ENCODE peak calls at places on chromosomes 3 and 15, in eight cellular contexts. R is ovary, Z is ascending aorta, O is neural progenitor cell, V is HFF-Myc, S is fibroblast of mammary gland, B is transverse colon, I is kidney. E is an unnamed sample.

GRCh38 chr15:64961013-64961412 is 28.7 kb downstream of the SPG21 start:
- DNase-seq in V (no peak), O (no peak), R (no peak), Z (no peak), S (no peak), I (no peak), B (no peak), E (no peak)

GRCh38 chr3:119673875-119674274 is 3.3 kb downstream of the COX17 start:
- DNase-seq in Z (no peak), O (no peak), R (no peak), B (no peak), S (no peak), I (peak), V (no peak), E (no peak)

GRCh38 chr3:42187936-42188335 is 78.0 kb downstream of the CCK start:
- DNase-seq in R (no peak), B (no peak), I (no peak), Z (peak), V (no peak), O (no peak), S (no peak), E (no peak)

GRCh38 chr15:100196326-100197058 is 145.3 kb downstream of the ADAMTS17 start:
- DNase-seq in R (no peak), O (no peak), B (no peak), S (no peak), Z (no peak), I (peak), V (no peak), E (no peak)

GRCh38 chr3:110868106-110868505 is 203.5 kb upstream of the NECTIN3 start:
- DNase-seq in V (no peak), Z (no peak), S (no peak), B (no peak), O (no peak), I (no peak), R (no peak), E (no peak)

GRCh38 chr3:44966795-44967278 is 9.1 kb downstream of the ZDHHC3 start:
- DNase-seq in R (no peak), V (no peak), Z (peak), O (no peak), S (no peak), I (no peak), B (peak), E (no peak)

GRCh38 chr3:77320514-77320913 is 280.6 kb downstream of the ROBO2 start:
- DNase-seq in O (peak), V (no peak), R (no peak), S (peak), B (no peak), Z (no peak), I (no peak), E (no peak)

GRCh38 chr15:48914717-48915116 is 36.8 kb downstream of the EID1 start:
- DNase-seq in B (no peak), S (no peak), O (no peak), Z (no peak), V (no peak), I (no peak), R (no peak), E (no peak)

GRCh38 chr3:51257865-51258264 is 127.2 kb upstream of the MANF start:
- DNase-seq in R (no peak), S (no peak), O (no peak), Z (no peak), I (no peak), V (no peak), B (no peak), E (no peak)

GRCh38 chr3:197027151-197027895 is 2.3 kb downstream of the MELTF start:
- DNase-seq in I (no peak), O (no peak), Z (no peak), V (no peak), B (no peak), R (no peak), S (peak), E (no peak)

GRCh38 chr3:149085828-149086231 is 503 bp downstream of the HLTF start:
- DNase-seq in S (peak), B (no peak), Z (no peak), O (peak), R (no peak), V (no peak), I (no peak), E (no peak)

GRCh38 chr15:68552773-68553172 is 26.0 kb upstream of the CORO2B start:
- DNase-seq in Z (no peak), R (no peak), V (no peak), B (no peak), O (no peak), I (no peak), S (no peak), E (no peak)

GRCh38 chr3:88668180-88668579 is 439.2 kb upstream of the EPHA3 start:
- DNase-seq in B (no peak), O (peak), Z (no peak), S (no peak), V (no peak), R (no peak), I (no peak), E (no peak)

GRCh38 chr3:144743325-144743724 is 771.7 kb downstream of the DIPK2A start:
- DNase-seq in O (no peak), Z (no peak), S (no peak), R (no peak), V (no peak), B (no peak), I (no peak), E (no peak)

GRCh38 chr15:94542391-94542790 is 311.0 kb downstream of the MCTP2 start:
- DNase-seq in B (no peak), R (no peak), I (no peak), O (no peak), S (no peak), V (no peak), Z (no peak), E (no peak)

GRCh38 chr3:29282431-29283296 is 1.8 kb downstream of the RBMS3 start:
- DNase-seq in S (peak), R (no peak), B (no peak), Z (no peak), I (no peak), O (peak), V (no peak), E (no peak)

GRCh38 chr15:77659350-77660321 is 26.9 kb upstream of the LINGO1 start:
- DNase-seq in Z (no peak), I (no peak), V (peak), R (no peak), O (peak), S (peak), B (peak), E (no peak)

GRCh38 chr3:179015551-179016020 is 56.0 kb downstream of the ZMAT3 start:
- DNase-seq in S (peak), I (no peak), Z (no peak), V (peak), O (peak), B (peak), R (peak), E (peak)

DNA sequence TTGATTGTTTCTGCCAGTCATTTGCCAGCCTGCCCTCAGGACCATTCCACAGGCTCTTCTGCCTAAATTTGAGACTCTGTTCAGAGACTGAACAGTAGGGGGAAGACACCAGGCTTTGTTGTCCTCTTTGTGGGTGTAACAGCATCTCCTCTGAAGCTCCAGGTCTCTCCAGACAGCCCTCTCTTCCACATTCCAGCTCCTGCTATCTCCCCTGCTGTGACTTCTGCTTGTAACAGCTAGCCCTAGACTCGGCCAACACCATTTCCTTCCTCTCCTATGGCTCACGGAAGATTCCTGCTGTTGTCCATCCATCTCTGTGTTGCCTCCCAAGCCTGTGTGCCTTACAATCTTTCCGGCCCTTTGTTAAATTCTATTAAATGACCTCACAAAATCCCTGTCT is 40.2 kb downstream of the SUCLG2 start:
- DNase-seq in S (no peak), V (no peak), R (no peak), I (no peak), B (no peak), O (peak), Z (no peak), E (no peak)
- TF ChIP-seq CTCF in S (no peak), V (no peak), R (no peak), I (no peak), B (no peak), O (no peak), Z (no peak), E (no peak)

GRCh38 chr3:185958626-185959025 is 20.8 kb upstream of the TRA2B start:
- DNase-seq in B (no peak), V (no peak), R (no peak), Z (no peak), S (peak), O (no peak), I (no peak), E (no peak)

GRCh38 chr3:185961675-185962232 is 23.9 kb upstream of the TRA2B start:
- DNase-seq in Z (no peak), V (no peak), I (no peak), R (no peak), S (no peak), B (no peak), O (no peak), E (no peak)

GRCh38 chr3:185959609-185960517 is 22.0 kb upstream of the TRA2B start:
- DNase-seq in Z (no peak), B (peak), O (no peak), R (no peak), V (peak), I (no peak), S (peak), E (no peak)

GRCh38 chr3:185965496-185965895 is 27.7 kb upstream of the TRA2B start:
- DNase-seq in S (no peak), V (no peak), O (no peak), R (no peak), I (no peak), B (no peak), Z (no peak), E (no peak)

DNA sequence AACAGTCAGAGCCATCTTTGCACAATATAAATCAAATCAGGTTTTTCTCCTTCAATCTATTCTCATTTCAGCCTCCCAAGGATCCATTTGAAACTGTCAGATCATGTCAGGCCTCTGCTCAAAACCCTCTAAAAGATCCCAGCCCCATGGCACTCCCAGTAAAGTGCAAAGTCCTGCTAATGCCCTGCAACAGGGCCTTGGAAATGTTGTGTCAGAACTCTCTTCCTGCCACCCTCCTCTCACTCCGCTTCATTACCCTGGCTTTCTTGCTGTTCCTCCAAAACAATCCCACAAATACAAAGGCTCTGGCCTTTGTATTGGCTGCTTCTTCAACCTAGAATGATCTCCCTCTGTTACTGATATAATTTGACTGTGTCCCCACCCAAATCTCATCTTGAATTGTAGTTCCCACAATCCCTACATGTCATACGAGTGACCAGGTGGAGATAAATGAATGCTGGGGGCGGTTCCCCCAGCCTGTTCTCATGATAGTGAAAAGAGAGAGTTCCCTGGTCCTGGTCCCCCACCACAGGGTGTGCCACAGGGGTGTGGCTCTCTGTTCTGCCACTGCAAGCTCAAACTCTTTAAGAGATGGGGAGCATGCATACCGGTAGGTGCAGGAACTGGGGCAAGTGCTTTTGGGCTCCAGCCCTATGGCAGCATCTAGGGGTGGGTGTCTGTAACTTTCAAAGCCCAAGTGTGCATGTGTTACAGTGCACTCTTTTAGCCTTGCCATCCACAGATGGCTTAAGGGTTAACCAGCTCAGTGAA is 22.9 kb upstream of the TRA2B start:
- DNase-seq in S (no peak), I (no peak), R (no peak), B (peak), Z (no peak), O (peak), V (no peak), E (no peak)
- H3K4me3 ChIP-seq in S (no peak), I (no peak), R (no peak), B (peak), Z (no peak), O (no peak), V (no peak), E (peak)

GRCh38 chr15:43329222-43329959 is 982 bp downstream of the LCMT2 start:
- DNase-seq in O (peak), V (no peak), S (peak), Z (no peak), B (peak), I (no peak), R (peak), E (no peak)

GRCh38 chr15:43325039-43325438 is 5.3 kb downstream of the LCMT2 start:
- DNase-seq in R (no peak), Z (no peak), V (no peak), S (no peak), I (no peak), B (no peak), O (no peak), E (no peak)

GRCh38 chr15:43330780-43331086 is 360 bp upstream of the LCMT2 start:
- DNase-seq in R (no peak), S (no peak), V (no peak), O (no peak), I (no peak), Z (no peak), B (no peak), E (no peak)

DNA sequence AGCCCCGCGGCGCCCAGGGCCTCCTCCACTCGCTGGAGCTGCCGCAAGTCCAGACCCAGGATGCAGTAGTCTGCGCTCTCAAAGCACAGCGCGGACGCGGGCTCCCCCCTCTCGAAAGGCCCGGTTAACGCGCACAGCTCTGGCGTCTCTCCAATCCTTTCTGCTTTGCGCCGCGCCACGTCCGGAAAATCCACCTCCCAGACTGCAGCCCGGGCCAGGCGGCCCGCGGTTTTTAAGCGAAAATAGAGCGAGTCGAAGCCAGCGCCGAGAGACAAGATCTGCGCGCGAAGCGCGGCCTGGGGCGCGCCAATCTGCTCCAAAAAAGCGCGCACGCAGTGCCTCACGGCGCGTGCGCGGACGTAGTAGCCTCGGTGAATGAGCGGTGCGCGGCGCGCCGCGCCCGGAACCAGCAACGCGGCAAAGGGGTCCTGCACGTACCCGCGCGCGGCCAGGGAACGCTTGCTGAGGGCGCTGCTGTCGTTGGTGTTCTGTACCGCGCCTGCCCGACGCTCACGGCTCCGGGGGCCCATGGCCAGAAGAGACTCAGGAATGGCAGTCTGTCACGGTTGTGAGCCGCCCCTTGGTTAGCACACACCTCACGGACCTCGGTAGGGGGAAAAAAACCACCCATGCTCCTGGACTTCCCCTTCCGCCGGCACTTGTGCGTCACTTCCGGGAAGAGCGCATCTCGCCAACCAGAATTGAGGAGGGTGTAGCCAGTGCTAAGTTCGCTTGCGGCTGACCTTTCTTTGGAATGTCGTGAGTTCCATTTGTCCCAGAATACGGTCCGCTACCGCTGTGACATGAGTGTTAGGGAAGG is at the start of gene LCMT2:
- DNase-seq in S (peak), R (peak), B (peak), Z (peak), V (peak), I (peak), O (peak), E (peak)
- TF ChIP-seq CTCF in S (no peak), R (no peak), B (no peak), Z (no peak), V (no peak), I (peak), O (no peak), E (no peak)

GRCh38 chr3:13894096-13894811 is 14.4 kb upstream of the WNT7A start:
- DNase-seq in O (peak), I (no peak), R (no peak), S (no peak), V (no peak), B (no peak), Z (no peak), E (no peak)
- H3K4me3 ChIP-seq in O (no peak), I (no peak), R (no peak), S (no peak), V (no peak), B (no peak), Z (no peak), E (no peak)

DNA sequence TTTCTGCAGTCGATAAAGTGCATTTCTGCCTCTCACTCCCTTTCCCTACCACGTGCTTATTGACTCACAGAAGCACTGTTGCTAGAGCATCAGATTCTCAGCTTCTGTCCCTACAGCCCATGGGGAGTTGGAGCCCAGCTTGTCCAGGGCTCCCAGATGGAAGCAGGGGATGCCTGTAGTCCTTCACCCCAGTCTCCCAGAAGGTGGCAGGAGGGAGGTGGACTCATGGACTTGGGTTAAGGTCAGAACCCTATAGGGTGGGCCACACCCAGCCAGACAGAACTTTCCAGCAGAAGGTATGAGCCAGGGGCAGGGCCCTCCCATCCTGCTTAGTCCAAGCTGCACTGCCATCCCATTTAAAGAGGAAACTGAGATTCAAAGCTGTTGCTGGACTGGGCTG is 33.1 kb upstream of the SEMA3F start:
- DNase-seq in O (no peak), S (peak), Z (no peak), I (peak), R (no peak), V (no peak), B (no peak), E (no peak)
- TF ChIP-seq CTCF in O (no peak), S (no peak), Z (no peak), I (peak), R (no peak), V (no peak), B (no peak), E (peak)

GRCh38 chr3:58584690-58585004 is 7.5 kb upstream of the FAM107A start:
- DNase-seq in R (no peak), Z (no peak), B (no peak), V (no peak), S (no peak), I (no peak), O (no peak), E (no peak)
- H3K4me3 ChIP-seq in R (peak), Z (peak), B (peak), V (peak), S (peak), I (peak), O (no peak), E (peak)

GRCh38 chr3:123881771-123882170 is 2.4 kb downstream of the MYLK start:
- DNase-seq in R (no peak), B (no peak), Z (no peak), S (no peak), O (no peak), V (no peak), I (no peak), E (no peak)
- TF ChIP-seq CTCF in R (no peak), B (no peak), Z (no peak), S (no peak), O (no peak), V (no peak), I (no peak), E (no peak)

DNA sequence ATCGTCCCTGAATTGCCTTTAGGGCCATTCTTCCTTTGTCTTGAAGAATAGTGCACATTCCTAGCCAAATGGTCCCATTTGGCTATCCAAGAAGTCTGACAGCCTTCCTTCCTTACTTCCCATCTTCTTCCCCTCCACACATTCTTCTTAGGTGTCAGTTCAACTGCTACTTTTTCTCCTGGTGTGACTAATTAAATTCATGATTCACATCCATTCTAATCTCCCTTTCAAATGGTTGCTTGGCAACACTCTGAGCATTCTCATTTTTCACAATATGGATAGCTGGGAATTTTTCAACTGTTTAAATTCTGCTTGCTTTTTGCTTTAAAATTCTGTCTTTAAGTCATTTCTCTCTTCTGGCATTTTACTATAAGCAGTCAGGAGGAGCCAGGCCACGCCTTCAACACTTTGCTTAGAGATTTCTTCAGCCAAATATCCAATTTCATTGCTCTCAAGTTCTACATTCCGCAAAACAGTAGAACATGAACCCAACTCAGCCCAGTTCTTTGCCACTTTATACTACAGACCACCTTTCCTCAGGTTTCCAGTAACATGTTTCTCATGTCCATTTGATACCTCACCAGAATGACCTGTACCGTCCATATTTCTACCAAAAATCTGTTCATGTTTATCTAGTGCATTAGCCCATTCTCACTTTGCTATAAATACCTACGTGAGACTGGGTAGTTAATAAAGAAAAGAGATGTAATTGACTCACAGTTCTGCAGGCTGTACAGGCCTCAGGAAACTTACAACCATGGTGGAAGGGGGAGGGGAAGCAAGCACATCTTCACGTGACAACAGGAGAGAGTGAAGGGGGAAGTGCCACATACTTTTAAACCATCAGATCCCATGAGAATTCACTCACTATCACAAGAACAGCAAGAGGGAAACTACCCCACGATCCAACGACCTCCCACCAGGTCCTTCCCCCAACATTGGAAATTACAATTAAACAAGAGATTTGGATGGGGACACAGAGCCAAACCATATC is 31.9 kb upstream of the MCF2L2 start:
- DNase-seq in R (no peak), V (no peak), I (no peak), Z (no peak), B (no peak), S (no peak), O (no peak), E (no peak)
- H3K4me3 ChIP-seq in R (no peak), V (no peak), I (no peak), Z (no peak), B (no peak), S (no peak), O (no peak), E (no peak)

GRCh38 chr15:90906181-90906849 is 3.2 kb downstream of the MAN2A2 start:
- DNase-seq in O (no peak), R (no peak), V (no peak), Z (no peak), S (no peak), B (no peak), I (peak), E (no peak)
- TF ChIP-seq CTCF in O (no peak), R (no peak), V (no peak), Z (no peak), S (no peak), B (no peak), I (no peak), E (no peak)